ENCODE peak calls at places on chromosomes 16 and 17, in five cellular contexts. One of them, this sample, is unnamed.

GRCh38 chr17:81726004-81726403 is 13.9 kb downstream of the SLC25A10 start:
- DNase-seq in hepatocyte: no peak
- DNase-seq in psoas muscle: no peak
- DNase-seq in thoracic aorta: no peak
- DNase-seq in PC-3: no peak
- DNase-seq in this sample: peak; percentile 70

GRCh38 chr17:59415397-59415796 is 83.9 kb downstream of the YPEL2 start:
- DNase-seq in hepatocyte: peak; percentile 33
- DNase-seq in psoas muscle: no peak
- DNase-seq in thoracic aorta: no peak
- DNase-seq in PC-3: no peak
- DNase-seq in this sample: no peak

GRCh38 chr16:11374255-11374654 is 29.0 kb downstream of the RMI2 start:
- DNase-seq in hepatocyte: peak; percentile 6
- DNase-seq in psoas muscle: no peak
- DNase-seq in thoracic aorta: no peak
- DNase-seq in PC-3: no peak
- DNase-seq in this sample: no peak

GRCh38 chr16:15829460-15829859 is 27.4 kb downstream of the MYH11 start:
- DNase-seq in hepatocyte: no peak
- DNase-seq in psoas muscle: peak; percentile 24
- DNase-seq in thoracic aorta: peak; percentile 62
- DNase-seq in PC-3: no peak
- DNase-seq in this sample: peak; percentile 90

GRCh38 chr16:12609937-12610699 is 193.6 kb downstream of the CPPED1 start:
- DNase-seq in hepatocyte: no peak
- DNase-seq in psoas muscle: no peak
- DNase-seq in thoracic aorta: no peak
- DNase-seq in PC-3: no peak
- DNase-seq in this sample: no peak

GRCh38 chr16:74521691-74522090 is 85.2 kb downstream of the GLG1 start:
- DNase-seq in hepatocyte: peak; percentile 10
- DNase-seq in psoas muscle: no peak
- DNase-seq in thoracic aorta: no peak
- DNase-seq in PC-3: no peak
- DNase-seq in this sample: no peak

GRCh38 chr17:45722161-45722560 is 62.0 kb upstream of the CRHR1 start:
- DNase-seq in hepatocyte: peak; percentile 23
- DNase-seq in psoas muscle: no peak
- DNase-seq in thoracic aorta: no peak
- DNase-seq in PC-3: peak; percentile 69
- DNase-seq in this sample: no peak

GRCh38 chr16:87895641-87896141 is 26.4 kb upstream of the SLC7A5 start:
- DNase-seq in hepatocyte: no peak
- DNase-seq in psoas muscle: no peak
- DNase-seq in thoracic aorta: no peak
- DNase-seq in PC-3: no peak
- DNase-seq in this sample: no peak

GRCh38 chr17:77753691-77754265 is 204.7 kb upstream of the TNRC6C start:
- DNase-seq in hepatocyte: no peak
- DNase-seq in psoas muscle: no peak
- DNase-seq in thoracic aorta: no peak
- DNase-seq in PC-3: no peak
- DNase-seq in this sample: no peak

GRCh38 chr17:44733753-44734152 is 25.0 kb upstream of the ADAM11 start:
- DNase-seq in hepatocyte: peak; percentile 37
- DNase-seq in psoas muscle: no peak
- DNase-seq in thoracic aorta: no peak
- DNase-seq in PC-3: peak; percentile 50
- DNase-seq in this sample: no peak

GRCh38 chr16:87834668-87835473 is 34.4 kb downstream of the SLC7A5 start:
- DNase-seq in hepatocyte: peak; percentile 81
- DNase-seq in psoas muscle: no peak
- DNase-seq in thoracic aorta: no peak
- DNase-seq in PC-3: no peak
- DNase-seq in this sample: no peak

GRCh38 chr16:87924937-87925670 is 11.2 kb downstream of the CA5A start:
- DNase-seq in hepatocyte: no peak
- DNase-seq in psoas muscle: no peak
- DNase-seq in thoracic aorta: no peak
- DNase-seq in PC-3: peak; percentile 43
- DNase-seq in this sample: peak; percentile 78

GRCh38 chr17:42679001-42679491 is 2.3 kb upstream of the PLEKHH3 start:
- DNase-seq in hepatocyte: peak; percentile 76
- DNase-seq in psoas muscle: no peak
- DNase-seq in thoracic aorta: no peak
- DNase-seq in PC-3: peak; percentile 65
- DNase-seq in this sample: no peak

GRCh38 chr17:9402590-9403199 is 172.9 kb downstream of the STX8 start:
- DNase-seq in hepatocyte: peak; percentile 22
- DNase-seq in psoas muscle: no peak
- DNase-seq in thoracic aorta: no peak
- DNase-seq in PC-3: peak; percentile 55
- DNase-seq in this sample: no peak

GRCh38 chr17:45284176-45285140 is 22.6 kb upstream of the SPATA32 start:
- DNase-seq in hepatocyte: no peak
- DNase-seq in psoas muscle: peak; percentile 80
- DNase-seq in thoracic aorta: no peak
- DNase-seq in PC-3: peak; percentile 32
- DNase-seq in this sample: no peak

GRCh38 chr17:82848022-82848592 is 8.3 kb upstream of the ZNF750 start:
- DNase-seq in hepatocyte: peak; percentile 50
- DNase-seq in psoas muscle: peak; percentile 57
- DNase-seq in thoracic aorta: no peak
- DNase-seq in PC-3: no peak
- DNase-seq in this sample: peak; percentile 63

GRCh38 chr16:22317001-22317530 is 19.9 kb downstream of the POLR3E start:
- DNase-seq in hepatocyte: no peak
- DNase-seq in psoas muscle: no peak
- DNase-seq in thoracic aorta: no peak
- DNase-seq in PC-3: no peak
- DNase-seq in this sample: no peak

GRCh38 chr17:39339272-39339671 is 62.2 kb downstream of the FBXL20 start:
- DNase-seq in hepatocyte: no peak
- DNase-seq in psoas muscle: no peak
- DNase-seq in thoracic aorta: no peak
- DNase-seq in PC-3: no peak
- DNase-seq in this sample: no peak

GRCh38 chr17:61324540-61324868 is 75.1 kb upstream of the TBX2 start:
- DNase-seq in hepatocyte: no peak
- DNase-seq in psoas muscle: no peak
- DNase-seq in thoracic aorta: no peak
- DNase-seq in PC-3: peak; percentile 52
- DNase-seq in this sample: no peak

GRCh38 chr17:2853722-2854580 is 57.7 kb downstream of the RAP1GAP2 start:
- DNase-seq in hepatocyte: peak; percentile 74
- DNase-seq in psoas muscle: no peak
- DNase-seq in thoracic aorta: no peak
- DNase-seq in PC-3: peak; percentile 34
- DNase-seq in this sample: no peak

GRCh38 chr16:58417600-58417999 is 25.3 kb downstream of the GINS3 start:
- DNase-seq in hepatocyte: no peak
- DNase-seq in psoas muscle: no peak
- DNase-seq in thoracic aorta: no peak
- DNase-seq in PC-3: no peak
- DNase-seq in this sample: no peak

GRCh38 chr16:3744018-3744417 is 26.7 kb upstream of the TRAP1 start:
- DNase-seq in hepatocyte: no peak
- DNase-seq in psoas muscle: no peak
- DNase-seq in thoracic aorta: no peak
- DNase-seq in PC-3: no peak
- DNase-seq in this sample: no peak

GRCh38 chr17:66281671-66282369 is 20.6 kb upstream of the PRKCA start:
- DNase-seq in hepatocyte: no peak
- DNase-seq in psoas muscle: no peak
- DNase-seq in thoracic aorta: no peak
- DNase-seq in PC-3: no peak
- DNase-seq in this sample: no peak

GRCh38 chr16:89565506-89566372 is 5.3 kb downstream of the RPL13 start:
- DNase-seq in hepatocyte: peak; percentile 66
- DNase-seq in psoas muscle: peak; percentile 70
- DNase-seq in thoracic aorta: no peak
- DNase-seq in PC-3: peak; percentile 51
- DNase-seq in this sample: peak; percentile 65

GRCh38 chr16:13236308-13236707 is 334.9 kb downstream of the SHISA9 start:
- DNase-seq in hepatocyte: no peak
- DNase-seq in psoas muscle: no peak
- DNase-seq in thoracic aorta: no peak
- DNase-seq in PC-3: no peak
- DNase-seq in this sample: no peak

GRCh38 chr17:48542114-48542955 is 2.6 kb downstream of the HOXB2 start:
- DNase-seq in hepatocyte: no peak
- DNase-seq in psoas muscle: no peak
- DNase-seq in thoracic aorta: no peak
- DNase-seq in PC-3: no peak
- DNase-seq in this sample: no peak

GRCh38 chr17:19727466-19728113 is 11.2 kb upstream of the SLC47A2 start:
- DNase-seq in hepatocyte: peak; percentile 74
- DNase-seq in psoas muscle: peak; percentile 68
- DNase-seq in thoracic aorta: peak; percentile 31
- DNase-seq in PC-3: no peak
- DNase-seq in this sample: no peak

GRCh38 chr17:67608691-67609090 is 109.0 kb upstream of the NOL11 start:
- DNase-seq in hepatocyte: no peak
- DNase-seq in psoas muscle: no peak
- DNase-seq in thoracic aorta: no peak
- DNase-seq in PC-3: peak; percentile 97
- DNase-seq in this sample: no peak

GRCh38 chr17:61405047-61405685 is 5.5 kb downstream of the TBX2 start:
- DNase-seq in hepatocyte: no peak
- DNase-seq in psoas muscle: no peak
- DNase-seq in thoracic aorta: no peak
- DNase-seq in PC-3: no peak
- DNase-seq in this sample: no peak

GRCh38 chr16:51697454-51697853 is 546.4 kb upstream of the SALL1 start:
- DNase-seq in hepatocyte: no peak
- DNase-seq in psoas muscle: no peak
- DNase-seq in thoracic aorta: no peak
- DNase-seq in PC-3: no peak
- DNase-seq in this sample: no peak

DNA sequence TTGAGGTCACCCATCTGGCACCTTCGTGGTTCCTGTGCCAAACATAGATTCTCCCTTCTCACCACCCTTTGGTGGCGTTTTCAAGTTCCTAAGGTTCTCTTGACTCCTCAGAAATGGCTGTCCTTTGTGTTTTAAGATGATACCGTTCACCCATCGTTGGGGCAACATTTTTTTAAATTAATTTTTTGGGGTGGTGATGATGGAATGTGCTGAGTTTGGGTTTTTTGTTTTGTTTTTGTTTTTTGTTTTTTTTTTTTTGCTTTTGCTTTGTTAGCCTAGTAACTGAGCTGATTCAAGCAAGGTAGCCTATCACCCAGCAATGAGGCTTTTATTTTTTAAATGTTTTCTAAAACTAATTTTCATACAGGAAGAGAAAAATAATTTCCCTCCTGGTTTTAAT is 2.6 kb downstream of the CHST4 start:
- DNase-seq in hepatocyte: no peak
- DNase-seq in psoas muscle: no peak
- DNase-seq in thoracic aorta: no peak
- DNase-seq in PC-3: no peak
- DNase-seq in this sample: no peak
- H3K27me3 ChIP-seq in hepatocyte: peaks cover 21% of the 10 kb centered on the region
- H3K27me3 ChIP-seq in psoas muscle: no peaks in the 10 kb centered on the region
- H3K27me3 ChIP-seq in thoracic aorta: no peaks in the 10 kb centered on the region
- H3K27me3 ChIP-seq in PC-3: peaks cover 27% of the 10 kb centered on the region
- H3K27me3 ChIP-seq in this sample: no peaks in the 10 kb centered on the region

DNA sequence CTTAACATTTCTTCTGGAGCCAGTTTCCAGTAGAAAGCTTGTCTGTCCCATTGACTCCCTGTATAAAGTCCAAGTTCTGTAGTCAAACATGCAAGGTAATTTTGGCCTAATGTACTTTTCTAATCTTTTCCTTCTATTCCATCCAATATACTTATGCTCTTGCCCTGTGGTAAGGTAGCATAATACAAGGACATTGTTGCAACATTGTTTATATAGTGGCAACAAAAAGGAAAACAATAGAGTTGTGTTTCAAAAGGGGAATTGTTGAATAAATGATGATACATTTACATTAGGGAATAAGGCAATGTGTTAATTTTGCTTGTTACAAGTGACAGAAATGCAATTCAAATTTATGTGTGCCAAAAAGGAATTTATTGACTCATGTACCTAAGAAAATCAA is 27.9 kb downstream of the OMG start:
- DNase-seq in hepatocyte: peak; percentile 7
- DNase-seq in psoas muscle: no peak
- DNase-seq in thoracic aorta: no peak
- DNase-seq in PC-3: no peak
- DNase-seq in this sample: no peak
- H3K9me3 ChIP-seq in hepatocyte: no peaks in the 10 kb centered on the region
- H3K9me3 ChIP-seq in psoas muscle: no peaks in the 10 kb centered on the region
- H3K9me3 ChIP-seq in thoracic aorta: no peaks in the 10 kb centered on the region
- H3K9me3 ChIP-seq in PC-3: no peaks in the 10 kb centered on the region
- H3K9me3 ChIP-seq in this sample: no peaks in the 10 kb centered on the region

GRCh38 chr16:31676731-31677130 is 149.0 kb downstream of the AHSP start:
- DNase-seq in hepatocyte: no peak
- DNase-seq in psoas muscle: no peak
- DNase-seq in thoracic aorta: no peak
- DNase-seq in PC-3: no peak
- DNase-seq in this sample: no peak

GRCh38 chr16:31678649-31679325 is 151.1 kb downstream of the AHSP start:
- DNase-seq in hepatocyte: no peak
- DNase-seq in psoas muscle: no peak
- DNase-seq in thoracic aorta: no peak
- DNase-seq in PC-3: no peak
- DNase-seq in this sample: no peak

DNA sequence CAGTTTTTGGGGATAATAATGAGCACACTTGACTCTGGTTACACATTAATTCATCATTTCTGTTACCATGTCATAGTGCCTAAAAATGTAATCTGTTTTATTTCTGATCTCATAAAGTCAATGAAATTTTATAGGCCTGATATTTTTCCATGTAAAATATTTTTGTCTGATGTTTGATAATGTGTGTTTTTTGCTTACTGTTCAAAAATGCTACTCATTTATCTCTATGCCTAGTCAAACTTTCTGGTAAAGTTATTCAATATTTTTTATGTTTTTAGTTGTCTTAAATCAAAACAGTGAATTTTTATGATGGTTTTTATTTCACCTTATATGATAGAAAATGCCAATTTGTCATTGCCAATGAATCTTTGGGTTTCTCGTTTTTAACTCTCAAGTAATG is 147.0 kb downstream of the AHSP start:
- DNase-seq in hepatocyte: no peak
- DNase-seq in psoas muscle: no peak
- DNase-seq in thoracic aorta: no peak
- DNase-seq in PC-3: no peak
- DNase-seq in this sample: no peak
- H3K36me3 ChIP-seq in hepatocyte: no peaks in the 10 kb centered on the region
- H3K36me3 ChIP-seq in psoas muscle: no peaks in the 10 kb centered on the region
- H3K36me3 ChIP-seq in thoracic aorta: no peaks in the 10 kb centered on the region
- H3K36me3 ChIP-seq in PC-3: no peaks in the 10 kb centered on the region
- H3K36me3 ChIP-seq in this sample: no peaks in the 10 kb centered on the region

GRCh38 chr17:74619077-74619673 is 4.4 kb downstream of the CD300E start:
- DNase-seq in hepatocyte: peak; percentile 19
- DNase-seq in psoas muscle: peak; percentile 39
- DNase-seq in thoracic aorta: no peak
- DNase-seq in PC-3: no peak
- DNase-seq in this sample: no peak

GRCh38 chr17:74618446-74618845 is 5.1 kb downstream of the CD300E start:
- DNase-seq in hepatocyte: no peak
- DNase-seq in psoas muscle: no peak
- DNase-seq in thoracic aorta: no peak
- DNase-seq in PC-3: no peak
- DNase-seq in this sample: no peak

GRCh38 chr17:74623693-74624093 is at the start of gene CD300E:
- DNase-seq in hepatocyte: no peak
- DNase-seq in psoas muscle: no peak
- DNase-seq in thoracic aorta: no peak
- DNase-seq in PC-3: no peak
- DNase-seq in this sample: no peak
- H3K27me3 ChIP-seq in hepatocyte: no peaks in the 10 kb centered on the region
- H3K27me3 ChIP-seq in psoas muscle: no peaks in the 10 kb centered on the region
- H3K27me3 ChIP-seq in thoracic aorta: no peaks in the 10 kb centered on the region
- H3K27me3 ChIP-seq in PC-3: peaks cover 83% of the 10 kb centered on the region
- H3K27me3 ChIP-seq in this sample: no peaks in the 10 kb centered on the region